ENCODE peak calls at places on chromosomes 4 and X, in five cellular contexts. U is A549, N is Calu3, L is cardiac muscle cell, B is epithelial cell of esophagus. A is an unnamed sample.

GRCh38 chr4:5863461-5864113 is 29.3 kb downstream of the CRMP1 start:
- DNase-seq in B (peak), L (peak), U (peak), N (peak), A (no peak)

GRCh38 chrX:96407043-96407442 is 277.6 kb upstream of the DIAPH2 start:
- DNase-seq in U (peak), B (peak), L (peak), N (peak), A (no peak)

GRCh38 chrX:153457136-153457825 is 11.4 kb upstream of the TREX2 start:
- DNase-seq in L (no peak), N (no peak), U (no peak), B (no peak), A (no peak)

GRCh38 chrX:43655151-43655676 is 885 bp upstream of the MAOA start:
- DNase-seq in L (peak), B (peak), U (peak), N (peak), A (peak)

GRCh38 chr4:17719106-17719505 is 62.3 kb downstream of the FAM184B start:
- DNase-seq in U (peak), N (no peak), B (peak), L (no peak), A (no peak)

GRCh38 chrX:71989768-71990167 is 79.1 kb downstream of the NHSL2 start:
- DNase-seq in B (peak), N (peak), L (peak), U (peak), A (no peak)

GRCh38 chrX:15881498-15881897 is 26.9 kb upstream of the AP1S2 start:
- DNase-seq in L (no peak), U (no peak), B (no peak), N (no peak), A (no peak)

GRCh38 chrX:111041018-111041462 is 55.0 kb upstream of the PAK3 start:
- DNase-seq in U (peak), N (peak), B (peak), L (peak), A (no peak)

GRCh38 chr4:26896636-26897035 is 36.0 kb downstream of the STIM2 start:
- DNase-seq in L (peak), U (no peak), N (no peak), B (peak), A (no peak)

GRCh38 chrX:13005671-13006473 is 31.0 kb downstream of the TMSB4X start:
- DNase-seq in L (no peak), B (no peak), U (no peak), N (no peak), A (no peak)

GRCh38 chrX:38664285-38664684 is 102.9 kb downstream of the TSPAN7 start:
- DNase-seq in L (peak), U (peak), B (peak), N (peak), A (no peak)

GRCh38 chr4:818106-818921 is 7.6 kb downstream of the CPLX1 start:
- DNase-seq in N (no peak), L (no peak), U (no peak), B (no peak), A (no peak)

GRCh38 chr4:146311238-146311970 is 97.1 kb downstream of the REELD1 start:
- DNase-seq in B (no peak), L (no peak), N (no peak), U (no peak), A (no peak)

GRCh38 chrX:34956915-34957314 is 14.3 kb downstream of the FAM47B start:
- DNase-seq in B (peak), N (no peak), U (peak), L (peak), A (no peak)

GRCh38 chrX:2425281-2426071 is 75.3 kb downstream of the DHRSX start:
- DNase-seq in B (no peak), L (no peak), N (no peak), U (no peak), A (no peak)

GRCh38 chrX:2427737-2428136 is 73.0 kb downstream of the DHRSX start:
- DNase-seq in B (no peak), N (no peak), L (no peak), U (no peak), A (no peak)

GRCh38 chrX:2427147-2427546 is 73.6 kb downstream of the DHRSX start:
- DNase-seq in L (peak), U (no peak), N (no peak), B (no peak), A (no peak)

GRCh38 chrX:2424317-2424716 is 76.5 kb downstream of the DHRSX start:
- DNase-seq in B (no peak), U (no peak), L (no peak), N (no peak), A (no peak)

DNA sequence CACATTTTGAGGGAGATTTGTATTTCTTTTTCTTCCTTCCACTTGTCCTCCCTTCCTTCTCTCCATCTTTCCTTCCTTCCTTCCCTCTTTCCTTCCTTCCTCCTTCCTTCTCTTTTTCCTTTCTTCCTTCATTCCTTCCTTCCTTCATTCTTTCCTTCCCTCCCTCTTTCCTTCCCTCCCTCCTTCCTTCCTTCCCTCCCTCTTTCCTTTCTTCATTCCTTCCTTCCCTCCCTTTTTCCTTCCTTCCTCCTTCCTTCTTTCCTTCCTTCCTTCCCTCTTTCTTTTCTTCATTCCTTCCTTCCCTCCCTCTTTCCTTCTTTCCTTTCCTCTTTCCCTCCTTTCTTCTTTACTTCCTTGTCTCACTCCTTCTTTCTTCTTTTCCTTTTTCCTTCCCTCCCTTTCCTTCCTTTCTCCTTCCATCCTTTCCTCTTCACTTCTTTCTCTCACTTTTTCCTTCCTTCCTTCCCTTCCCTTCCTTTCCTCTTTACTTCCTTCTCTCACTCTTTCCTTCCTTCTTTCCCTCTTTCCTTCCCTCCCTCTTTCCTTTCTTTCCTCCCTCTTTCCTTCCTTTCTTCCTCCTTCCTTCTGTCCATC is 74.4 kb downstream of the DHRSX start:
- DNase-seq in B (no peak), L (no peak), N (no peak), U (no peak), A (no peak)
- TF ChIP-seq CTCF in B (no peak), L (no peak), N (no peak), U (no peak), A (no peak)

DNA sequence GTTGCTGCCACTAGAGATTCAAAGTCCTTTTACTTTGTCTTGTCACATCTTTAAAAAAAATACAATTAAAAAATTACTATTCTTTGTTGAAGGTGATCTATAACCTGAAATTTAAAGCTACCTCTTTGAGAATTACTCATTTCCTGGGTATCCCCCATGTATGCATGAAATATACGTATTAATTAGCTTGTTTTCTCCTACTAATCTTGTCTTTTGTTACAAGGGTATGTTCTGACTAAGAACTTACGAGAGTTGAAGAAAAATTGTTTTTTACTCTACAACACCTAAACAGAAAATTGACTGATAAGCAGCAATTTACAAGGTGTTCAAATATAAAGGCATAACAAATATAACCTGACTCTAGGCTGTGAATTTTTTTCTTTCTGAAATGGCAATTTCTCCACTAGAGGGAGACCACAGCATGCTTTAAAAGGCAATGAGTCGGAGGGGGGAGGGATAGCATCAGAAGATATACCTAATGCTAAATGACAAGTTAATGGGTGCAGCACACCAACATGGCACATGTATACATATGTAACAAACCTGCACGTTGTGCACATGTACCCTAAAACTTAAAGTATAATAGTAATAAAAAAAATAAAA is 249.6 kb downstream of the OPHN1 start:
- DNase-seq in N (peak), B (peak), L (peak), U (peak), A (no peak)
- TF ChIP-seq CTCF in N (peak), B (peak), L (peak), U (peak), A (no peak)

GRCh38 chr4:76984788-76985211 is 35.2 kb downstream of the SEPTIN11 start:
- DNase-seq in U (no peak), L (peak), B (peak), N (no peak), A (no peak)

GRCh38 chr4:76987153-76987562 is 37.6 kb downstream of the SEPTIN11 start:
- DNase-seq in N (no peak), L (peak), U (no peak), B (no peak), A (no peak)

GRCh38 chr4:76982638-76983579 is 33.4 kb downstream of the SEPTIN11 start:
- DNase-seq in U (no peak), L (peak), B (no peak), N (no peak), A (no peak)

GRCh38 chr4:76981649-76982048 is 32.1 kb downstream of the SEPTIN11 start:
- DNase-seq in L (peak), U (no peak), B (no peak), N (no peak), A (no peak)

DNA sequence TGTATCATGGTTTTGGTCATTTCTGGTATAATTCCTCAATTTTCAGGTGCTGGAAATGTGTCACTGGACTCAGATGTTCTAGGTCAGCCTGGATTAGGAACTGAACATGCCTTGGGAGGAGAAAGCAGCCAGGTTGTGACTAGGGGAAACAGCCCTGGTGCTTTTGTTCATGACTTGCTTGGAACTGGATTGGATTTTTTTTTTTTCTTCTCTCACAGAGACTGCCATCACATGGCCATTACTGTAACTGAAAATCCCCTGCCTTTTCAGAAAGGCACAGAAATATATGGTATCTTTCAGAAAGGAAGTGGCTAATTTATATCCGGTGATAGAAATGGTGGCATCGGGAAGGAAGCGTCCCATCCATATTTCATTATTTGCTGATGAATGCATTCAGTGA is 34.6 kb downstream of the SEPTIN11 start:
- DNase-seq in B (peak), N (no peak), L (peak), U (no peak), A (no peak)
- TF ChIP-seq CTCF in B (peak), N (no peak), L (peak), U (peak), A (peak)

GRCh38 chr4:75831856-75832405 is 70.3 kb downstream of the PPEF2 start:
- DNase-seq in L (no peak), U (no peak), N (no peak), B (no peak), A (no peak)
- TF ChIP-seq CTCF in L (no peak), U (no peak), N (no peak), B (no peak), A (no peak)

GRCh38 chr4:165326831-165327210 is 648 bp upstream of the MSMO1 start:
- DNase-seq in L (peak), U (no peak), B (peak), N (peak), A (no peak)
- TF ChIP-seq CTCF in L (no peak), U (no peak), B (no peak), N (no peak), A (no peak)

GRCh38 chr4:132332932-132333722 is 816.0 kb upstream of the PCDH10 start:
- DNase-seq in L (peak), N (no peak), B (peak), U (peak), A (no peak)
- TF ChIP-seq CTCF in L (peak), N (no peak), B (peak), U (peak), A (no peak)

A was measured in natural killer cell.